ENCODE peak calls at places on chromosomes 2 and 18, in ten cellular contexts. One of them, this sample, is unnamed.

GRCh38 chr2:226943862-226944610 is 108.2 kb downstream of the RHBDD1 start:
- DNase-seq in body of pancreas: no peak
- DNase-seq in fibroblast of lung: no peak
- DNase-seq in lower lobe of right lung: no peak
- DNase-seq in kidney epithelial cell: no peak
- DNase-seq in hepatocyte: no peak
- DNase-seq in heart right ventricle: no peak
- DNase-seq in PC-9: no peak
- DNase-seq in HCT116: no peak
- DNase-seq in prostate gland: no peak
- DNase-seq in this sample: no peak

GRCh38 chr18:41131050-41131449 is 824.0 kb upstream of the PIK3C3 start:
- DNase-seq in body of pancreas: no peak
- DNase-seq in fibroblast of lung: no peak
- DNase-seq in lower lobe of right lung: no peak
- DNase-seq in kidney epithelial cell: no peak
- DNase-seq in hepatocyte: no peak
- DNase-seq in heart right ventricle: no peak
- DNase-seq in PC-9: no peak
- DNase-seq in HCT116: no peak
- DNase-seq in prostate gland: no peak
- DNase-seq in this sample: no peak

GRCh38 chr2:223585691-223586090 is 16.5 kb downstream of the SCG2 start:
- DNase-seq in body of pancreas: peak; percentile 27
- DNase-seq in fibroblast of lung: peak; percentile 70
- DNase-seq in lower lobe of right lung: no peak
- DNase-seq in kidney epithelial cell: no peak
- DNase-seq in hepatocyte: peak; percentile 47
- DNase-seq in heart right ventricle: no peak
- DNase-seq in PC-9: peak; percentile 72
- DNase-seq in HCT116: no peak
- DNase-seq in prostate gland: no peak
- DNase-seq in this sample: no peak

GRCh38 chr2:187481543-187481942 is 33.5 kb upstream of the CALCRL start:
- DNase-seq in body of pancreas: no peak
- DNase-seq in fibroblast of lung: no peak
- DNase-seq in lower lobe of right lung: no peak
- DNase-seq in kidney epithelial cell: no peak
- DNase-seq in hepatocyte: no peak
- DNase-seq in heart right ventricle: no peak
- DNase-seq in PC-9: no peak
- DNase-seq in HCT116: no peak
- DNase-seq in prostate gland: no peak
- DNase-seq in this sample: no peak

GRCh38 chr18:58231930-58232329 is 187.9 kb downstream of the NEDD4L start:
- DNase-seq in body of pancreas: peak; percentile 62
- DNase-seq in fibroblast of lung: no peak
- DNase-seq in lower lobe of right lung: no peak
- DNase-seq in kidney epithelial cell: no peak
- DNase-seq in hepatocyte: peak; percentile 64
- DNase-seq in heart right ventricle: no peak
- DNase-seq in PC-9: no peak
- DNase-seq in HCT116: no peak
- DNase-seq in prostate gland: no peak
- DNase-seq in this sample: no peak

GRCh38 chr2:165573534-165574461 is 104.3 kb downstream of the CSRNP3 start:
- DNase-seq in body of pancreas: peak; percentile 79
- DNase-seq in fibroblast of lung: peak; percentile 19
- DNase-seq in lower lobe of right lung: peak; percentile 45
- DNase-seq in kidney epithelial cell: peak; percentile 31
- DNase-seq in hepatocyte: peak; percentile 78
- DNase-seq in heart right ventricle: peak; percentile 17
- DNase-seq in PC-9: no peak
- DNase-seq in HCT116: no peak
- DNase-seq in prostate gland: peak; percentile 19
- DNase-seq in this sample: peak; percentile 76

GRCh38 chr2:166157578-166157977 is 29.8 kb upstream of the SCN1A start:
- DNase-seq in body of pancreas: peak; percentile 9
- DNase-seq in fibroblast of lung: no peak
- DNase-seq in lower lobe of right lung: no peak
- DNase-seq in kidney epithelial cell: no peak
- DNase-seq in hepatocyte: no peak
- DNase-seq in heart right ventricle: no peak
- DNase-seq in PC-9: no peak
- DNase-seq in HCT116: no peak
- DNase-seq in prostate gland: no peak
- DNase-seq in this sample: no peak

GRCh38 chr2:178029342-178029741 is 43.2 kb downstream of the PDE11A start:
- DNase-seq in body of pancreas: no peak
- DNase-seq in fibroblast of lung: no peak
- DNase-seq in lower lobe of right lung: no peak
- DNase-seq in kidney epithelial cell: no peak
- DNase-seq in hepatocyte: no peak
- DNase-seq in heart right ventricle: no peak
- DNase-seq in PC-9: no peak
- DNase-seq in HCT116: no peak
- DNase-seq in prostate gland: no peak
- DNase-seq in this sample: no peak

GRCh38 chr2:215903208-215903607 is 110.1 kb downstream of the MREG start:
- DNase-seq in body of pancreas: no peak
- DNase-seq in fibroblast of lung: no peak
- DNase-seq in lower lobe of right lung: no peak
- DNase-seq in kidney epithelial cell: no peak
- DNase-seq in hepatocyte: no peak
- DNase-seq in heart right ventricle: no peak
- DNase-seq in PC-9: no peak
- DNase-seq in HCT116: no peak
- DNase-seq in prostate gland: no peak
- DNase-seq in this sample: no peak

GRCh38 chr2:111702119-111702808 is 181.7 kb downstream of the ANAPC1 start:
- DNase-seq in body of pancreas: peak; percentile 40
- DNase-seq in fibroblast of lung: peak; percentile 65
- DNase-seq in lower lobe of right lung: no peak
- DNase-seq in kidney epithelial cell: no peak
- DNase-seq in hepatocyte: peak; percentile 55
- DNase-seq in heart right ventricle: peak; percentile 24
- DNase-seq in PC-9: peak; percentile 56
- DNase-seq in HCT116: peak; percentile 56
- DNase-seq in prostate gland: no peak
- DNase-seq in this sample: peak; percentile 79

GRCh38 chr18:28961669-28962228 is 784.8 kb upstream of the CDH2 start:
- DNase-seq in body of pancreas: no peak
- DNase-seq in fibroblast of lung: peak; percentile 37
- DNase-seq in lower lobe of right lung: no peak
- DNase-seq in kidney epithelial cell: no peak
- DNase-seq in hepatocyte: peak; percentile 64
- DNase-seq in heart right ventricle: no peak
- DNase-seq in PC-9: no peak
- DNase-seq in HCT116: peak; percentile 39
- DNase-seq in prostate gland: no peak
- DNase-seq in this sample: peak; percentile 1

GRCh38 chr2:98927059-98927458 is 9.0 kb downstream of the CRACDL start:
- DNase-seq in body of pancreas: no peak
- DNase-seq in fibroblast of lung: no peak
- DNase-seq in lower lobe of right lung: no peak
- DNase-seq in kidney epithelial cell: no peak
- DNase-seq in hepatocyte: no peak
- DNase-seq in heart right ventricle: no peak
- DNase-seq in PC-9: no peak
- DNase-seq in HCT116: no peak
- DNase-seq in prostate gland: no peak
- DNase-seq in this sample: no peak

DNA sequence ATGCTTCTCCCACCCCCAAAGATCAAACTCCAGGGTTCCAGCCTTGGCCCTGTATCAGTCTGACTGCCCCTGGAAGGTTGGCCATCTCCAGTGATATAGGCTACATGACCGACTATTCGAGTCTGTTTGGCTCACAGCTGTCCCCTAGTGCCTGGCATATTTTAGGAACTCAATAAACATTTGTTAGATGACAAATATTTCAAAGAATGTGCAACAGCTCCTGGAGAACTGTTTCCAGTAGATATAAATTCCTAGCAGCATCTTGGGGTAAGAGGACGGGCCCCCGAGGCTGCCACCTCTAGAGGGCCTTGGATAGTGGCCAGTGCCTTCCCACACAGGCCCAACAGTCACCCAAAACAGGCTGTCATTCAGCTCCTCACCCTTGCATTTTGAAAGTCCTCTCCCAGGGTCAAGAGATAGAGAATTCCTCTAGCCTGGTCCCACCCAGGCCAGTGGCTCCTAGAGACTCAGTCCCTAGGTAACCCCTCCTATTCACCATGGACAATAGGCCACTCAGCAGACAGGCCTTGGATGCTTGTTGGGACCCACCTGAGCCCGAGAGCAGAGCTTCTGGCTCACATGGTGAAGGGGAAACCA is 45.1 kb upstream of the ATP6V1B1 start:
- DNase-seq in body of pancreas: no peak
- DNase-seq in fibroblast of lung: no peak
- DNase-seq in lower lobe of right lung: no peak
- DNase-seq in kidney epithelial cell: no peak
- DNase-seq in hepatocyte: no peak
- DNase-seq in heart right ventricle: no peak
- DNase-seq in PC-9: no peak
- DNase-seq in HCT116: no peak
- DNase-seq in prostate gland: no peak
- DNase-seq in this sample: no peak
- H3K27me3 ChIP-seq in body of pancreas: peaks cover 15% of the 10 kb centered on the region
- H3K27me3 ChIP-seq in fibroblast of lung: peaks cover 75% of the 10 kb centered on the region
- H3K27me3 ChIP-seq in lower lobe of right lung: peaks cover 96% of the 10 kb centered on the region
- H3K27me3 ChIP-seq in kidney epithelial cell: peaks cover 85% of the 10 kb centered on the region
- H3K27me3 ChIP-seq in hepatocyte: peaks cover 100% of the 10 kb centered on the region
- H3K27me3 ChIP-seq in heart right ventricle: peaks cover 99% of the 10 kb centered on the region
- H3K27me3 ChIP-seq in PC-9: peaks cover 44% of the 10 kb centered on the region
- H3K27me3 ChIP-seq in HCT116: no peaks in the 10 kb centered on the region
- H3K27me3 ChIP-seq in prostate gland: peaks cover 45% of the 10 kb centered on the region
- H3K27me3 ChIP-seq in this sample: peaks cover 9% of the 10 kb centered on the region

DNA sequence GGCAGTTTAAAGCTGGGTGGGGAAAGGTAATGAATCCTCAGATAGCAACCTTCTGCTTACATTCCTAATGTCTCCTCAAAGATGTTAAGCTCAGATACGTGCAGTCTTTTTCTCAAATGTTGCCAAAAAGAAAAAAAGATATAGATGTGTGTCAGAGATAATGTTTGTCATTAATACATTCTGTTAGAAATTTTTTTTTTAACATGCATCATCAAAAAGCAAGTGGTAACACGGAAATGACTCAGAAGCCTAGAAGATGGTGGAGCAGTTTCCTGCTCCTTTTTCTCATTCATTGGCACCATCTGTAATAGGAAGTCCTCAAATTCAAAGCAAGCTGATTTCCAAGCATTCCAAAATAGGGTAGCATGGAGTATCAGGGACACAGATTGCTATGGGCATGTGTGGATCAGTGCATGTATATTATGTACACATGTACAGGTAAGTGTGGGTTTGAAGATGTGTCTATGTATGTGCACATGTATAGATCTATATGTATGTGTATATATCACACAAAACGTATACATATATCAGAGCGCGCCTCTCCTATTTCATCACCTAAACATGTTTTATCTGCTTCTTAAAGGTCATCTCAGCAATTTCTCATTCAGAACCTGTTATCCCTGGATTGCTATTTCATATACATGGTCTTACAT is 79.9 kb upstream of the ITGB6 start:
- DNase-seq in body of pancreas: no peak
- DNase-seq in fibroblast of lung: no peak
- DNase-seq in lower lobe of right lung: no peak
- DNase-seq in kidney epithelial cell: no peak
- DNase-seq in hepatocyte: no peak
- DNase-seq in heart right ventricle: no peak
- DNase-seq in PC-9: no peak
- DNase-seq in HCT116: no peak
- DNase-seq in prostate gland: no peak
- DNase-seq in this sample: no peak
- H3K36me3 ChIP-seq in body of pancreas: no peaks in the 10 kb centered on the region
- H3K36me3 ChIP-seq in fibroblast of lung: peaks cover 1% of the 10 kb centered on the region
- H3K36me3 ChIP-seq in lower lobe of right lung: peaks cover 93% of the 10 kb centered on the region
- H3K36me3 ChIP-seq in kidney epithelial cell: peaks cover 2% of the 10 kb centered on the region
- H3K36me3 ChIP-seq in hepatocyte: peaks cover 13% of the 10 kb centered on the region
- H3K36me3 ChIP-seq in heart right ventricle: peaks cover 8% of the 10 kb centered on the region
- H3K36me3 ChIP-seq in PC-9: peaks cover 29% of the 10 kb centered on the region
- H3K36me3 ChIP-seq in HCT116: peaks cover 3% of the 10 kb centered on the region
- H3K36me3 ChIP-seq in prostate gland: no peaks in the 10 kb centered on the region
- H3K36me3 ChIP-seq in this sample: peaks cover 56% of the 10 kb centered on the region

GRCh38 chr2:237348281-237348865 is 65.6 kb downstream of the COL6A3 start:
- DNase-seq in body of pancreas: no peak
- DNase-seq in fibroblast of lung: no peak
- DNase-seq in lower lobe of right lung: no peak
- DNase-seq in kidney epithelial cell: no peak
- DNase-seq in hepatocyte: no peak
- DNase-seq in heart right ventricle: no peak
- DNase-seq in PC-9: no peak
- DNase-seq in HCT116: no peak
- DNase-seq in prostate gland: no peak
- DNase-seq in this sample: no peak
- H3K27me3 ChIP-seq in body of pancreas: no peaks in the 10 kb centered on the region
- H3K27me3 ChIP-seq in fibroblast of lung: no peaks in the 10 kb centered on the region
- H3K27me3 ChIP-seq in lower lobe of right lung: no peaks in the 10 kb centered on the region
- H3K27me3 ChIP-seq in kidney epithelial cell: peaks cover 12% of the 10 kb centered on the region
- H3K27me3 ChIP-seq in hepatocyte: no peaks in the 10 kb centered on the region
- H3K27me3 ChIP-seq in heart right ventricle: no peaks in the 10 kb centered on the region
- H3K27me3 ChIP-seq in PC-9: peaks cover 66% of the 10 kb centered on the region
- H3K27me3 ChIP-seq in HCT116: peaks cover 58% of the 10 kb centered on the region
- H3K27me3 ChIP-seq in prostate gland: no peaks in the 10 kb centered on the region
- H3K27me3 ChIP-seq in this sample: peaks cover 33% of the 10 kb centered on the region

GRCh38 chr2:46094689-46095088 is 202.5 kb upstream of the EPAS1 start:
- DNase-seq in body of pancreas: no peak
- DNase-seq in fibroblast of lung: no peak
- DNase-seq in lower lobe of right lung: no peak
- DNase-seq in kidney epithelial cell: no peak
- DNase-seq in hepatocyte: no peak
- DNase-seq in heart right ventricle: no peak
- DNase-seq in PC-9: no peak
- DNase-seq in HCT116: no peak
- DNase-seq in prostate gland: no peak
- DNase-seq in this sample: no peak
- H3K36me3 ChIP-seq in body of pancreas: no peaks in the 10 kb centered on the region
- H3K36me3 ChIP-seq in fibroblast of lung: no peaks in the 10 kb centered on the region
- H3K36me3 ChIP-seq in lower lobe of right lung: no peaks in the 10 kb centered on the region
- H3K36me3 ChIP-seq in kidney epithelial cell: no peaks in the 10 kb centered on the region
- H3K36me3 ChIP-seq in hepatocyte: no peaks in the 10 kb centered on the region
- H3K36me3 ChIP-seq in heart right ventricle: no peaks in the 10 kb centered on the region
- H3K36me3 ChIP-seq in PC-9: peaks cover 17% of the 10 kb centered on the region
- H3K36me3 ChIP-seq in HCT116: no peaks in the 10 kb centered on the region
- H3K36me3 ChIP-seq in prostate gland: no peaks in the 10 kb centered on the region
- H3K36me3 ChIP-seq in this sample: peaks cover 2% of the 10 kb centered on the region

DNA sequence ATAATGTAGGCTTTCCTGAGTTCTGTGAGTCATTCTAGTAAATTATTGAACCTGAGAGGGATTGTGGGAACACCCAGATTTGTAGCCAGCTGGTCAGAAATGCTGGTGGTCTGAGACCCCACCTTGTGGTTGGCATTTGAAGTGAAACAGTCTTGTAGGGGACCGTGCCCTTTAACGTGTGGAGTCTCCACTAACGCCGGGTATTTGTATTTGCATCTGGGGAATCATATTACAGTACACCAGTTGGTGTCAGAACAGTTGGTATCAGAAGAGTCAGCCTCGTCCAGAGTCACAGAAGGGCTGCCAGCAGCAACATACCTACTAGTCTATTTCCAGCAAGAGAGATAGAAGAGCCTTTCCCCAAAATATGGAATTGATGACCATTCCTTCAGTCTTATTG is 38.3 kb upstream of the PTPN4 start:
- DNase-seq in body of pancreas: no peak
- DNase-seq in fibroblast of lung: no peak
- DNase-seq in lower lobe of right lung: no peak
- DNase-seq in kidney epithelial cell: no peak
- DNase-seq in hepatocyte: no peak
- DNase-seq in heart right ventricle: no peak
- DNase-seq in PC-9: peak; percentile 16
- DNase-seq in HCT116: no peak
- DNase-seq in prostate gland: no peak
- DNase-seq in this sample: peak; percentile 29
- H3K27me3 ChIP-seq in body of pancreas: no peaks in the 10 kb centered on the region
- H3K27me3 ChIP-seq in fibroblast of lung: peaks cover 2% of the 10 kb centered on the region
- H3K27me3 ChIP-seq in lower lobe of right lung: no peaks in the 10 kb centered on the region
- H3K27me3 ChIP-seq in kidney epithelial cell: no peaks in the 10 kb centered on the region
- H3K27me3 ChIP-seq in hepatocyte: no peaks in the 10 kb centered on the region
- H3K27me3 ChIP-seq in heart right ventricle: no peaks in the 10 kb centered on the region
- H3K27me3 ChIP-seq in PC-9: peaks cover 2% of the 10 kb centered on the region
- H3K27me3 ChIP-seq in HCT116: no peaks in the 10 kb centered on the region
- H3K27me3 ChIP-seq in prostate gland: no peaks in the 10 kb centered on the region
- H3K27me3 ChIP-seq in this sample: no peaks in the 10 kb centered on the region